ENCODE peak calls at places on chromosomes 13 and 19, in eight cellular contexts. M is NB4; O is stimulated activated CD4-positive, alpha-beta T cell treated with anti-CD3 and anti-CD28 coated beads, TNF-alpha, amount 100 ng/mL, for 4 hours; C is fibroblast of pulmonary artery; P is activated CD4-positive, alpha-beta T cell treated with anti-CD3 and anti-CD28 coated beads for 24 hours; D is NCI-H510A treated with DMSO at 0.1 percent for 48 hours; G is stimulated activated CD8-positive, alpha-beta memory T cell treated with anti-CD3 and anti-CD28 coated beads, Interleukin-4, amount 100 ng/mL, for 4 hours; X is RPMI7951. I is an unnamed sample.

GRCh38 chr19:16345457-16345856 is 20.8 kb downstream of the KLF2 start:
- DNase-seq in P (no peak), G (no peak), X (no peak), M (no peak), D (no peak), O (no peak), C (no peak), I (no peak)

GRCh38 chr19:16542894-16543498 is 759 bp upstream of the CHERP start:
- DNase-seq in O (no peak), D (no peak), G (no peak), M (peak; percentile 28), P (no peak), X (peak; percentile 8), C (peak; percentile 6), I (no peak)

GRCh38 chr19:42422092-42422575 is 5.1 kb downstream of the LIPE start:
- DNase-seq in D (no peak), C (no peak), G (no peak), M (no peak), P (no peak), X (no peak), O (no peak), I (peak; percentile 48)

GRCh38 chr13:53174550-53174949 is 145.9 kb downstream of the OLFM4 start:
- DNase-seq in G (no peak), M (no peak), D (no peak), X (no peak), C (no peak), P (no peak), O (no peak), I (no peak)

GRCh38 chr19:2064788-2065524 is 13.9 kb upstream of the MKNK2 start:
- DNase-seq in G (no peak), O (no peak), P (no peak), X (no peak), M (no peak), C (no peak), D (no peak), I (no peak)

GRCh38 chr13:25874907-25875306 is 176.9 kb downstream of the SHISA2 start:
- DNase-seq in G (peak; percentile 16), C (no peak), O (peak; percentile 50), M (peak; percentile 97), P (peak; percentile 30), X (no peak), D (peak; percentile 27), I (peak; percentile 55)

GRCh38 chr19:31408460-31409124 is 59.4 kb upstream of the TSHZ3 start:
- DNase-seq in G (no peak), C (peak; percentile 98), M (peak; percentile 74), O (no peak), X (peak; percentile 92), P (no peak), D (no peak), I (no peak)

GRCh38 chr19:14943601-14944000 is 2.3 kb downstream of the OR7C2 start:
- DNase-seq in G (no peak), C (peak; percentile 51), P (no peak), D (no peak), X (no peak), M (peak; percentile 49), O (no peak), I (no peak)

GRCh38 chr19:35459414-35460082 is 11.5 kb downstream of the FFAR2 start:
- DNase-seq in M (no peak), O (no peak), X (no peak), C (peak; percentile 41), D (no peak), P (no peak), G (no peak), I (no peak)

GRCh38 chr13:110817143-110817542 is 97.7 kb downstream of the ANKRD10 start:
- DNase-seq in D (no peak), O (no peak), M (no peak), X (no peak), P (no peak), G (no peak), C (no peak), I (no peak)

GRCh38 chr19:35449347-35450043 is 1.4 kb downstream of the FFAR2 start:
- DNase-seq in D (no peak), M (no peak), X (no peak), O (no peak), C (no peak), G (no peak), P (no peak), I (no peak)

GRCh38 chr19:677601-678380 is 1.6 kb downstream of the FSTL3 start:
- DNase-seq in O (no peak), D (no peak), C (no peak), P (no peak), G (no peak), M (no peak), X (no peak), I (no peak)

GRCh38 chr19:34432797-34433196 is 4.6 kb downstream of the UBA2 start:
- DNase-seq in P (no peak), G (no peak), X (no peak), D (no peak), M (no peak), C (no peak), O (no peak), I (no peak)

GRCh38 chr13:35714588-35714987 is 238.1 kb upstream of the MAB21L1 start:
- DNase-seq in O (no peak), G (no peak), C (no peak), M (no peak), D (no peak), P (no peak), X (peak; percentile 92), I (no peak)

GRCh38 chr13:19864018-19864338 is 529 bp upstream of the ZMYM5 start:
- DNase-seq in P (peak; percentile 23), C (peak; percentile 81), X (peak; percentile 80), D (peak; percentile 39), G (peak; percentile 17), M (peak; percentile 94), O (peak; percentile 13), I (no peak)

GRCh38 chr13:25046985-25047660 is 48.8 kb upstream of the PABPC3 start:
- DNase-seq in D (peak; percentile 32), C (peak; percentile 8), G (no peak), O (no peak), P (no peak), X (peak; percentile 5), M (no peak), I (no peak)

GRCh38 chr19:52991484-52991883 is 22.2 kb upstream of the ERVV-1 start:
- DNase-seq in M (no peak), C (peak; percentile 54), D (no peak), P (no peak), X (peak; percentile 94), G (no peak), O (no peak), I (no peak)

GRCh38 chr13:60721063-60721462 is 324.0 kb downstream of the TDRD3 start:
- DNase-seq in M (no peak), X (no peak), G (no peak), C (no peak), O (no peak), P (no peak), D (no peak), I (no peak)

GRCh38 chr19:16463991-16464575 is 7.7 kb downstream of the EPS15L1 start:
- DNase-seq in P (no peak), X (peak; percentile 40), M (no peak), D (no peak), C (no peak), O (no peak), G (no peak), I (no peak)

GRCh38 chr13:75541287-75541686 is 3.6 kb upstream of the COMMD6 start:
- DNase-seq in C (no peak), G (no peak), O (no peak), X (no peak), D (no peak), P (no peak), M (peak; percentile 93), I (no peak)

GRCh38 chr19:35897706-35898451 is 2.5 kb downstream of the NFKBID start:
- DNase-seq in C (no peak), D (no peak), P (no peak), G (no peak), M (no peak), O (no peak), X (no peak), I (no peak)

GRCh38 chr19:15252398-15253018 is 20.3 kb upstream of the EPHX3 start:
- DNase-seq in P (no peak), C (peak; percentile 58), X (peak; percentile 65), G (no peak), M (peak; percentile 15), D (no peak), O (no peak), I (no peak)

I was measured in stimulated activated effector memory CD8-positive, alpha-beta T cell treated with anti-CD3 and anti-CD28 coated beads, Interleukin-12 subunit alpha, Interleukin-12 subunit beta, amount 100 ng/mL, for 72 hours.